ENCODE peak calls at places on chromosomes 6 and 20, in four cellular contexts. N, F, I and T are unnamed samples.

GRCh38 chr20:50009521-50010454 is 27.0 kb downstream of the SNAI1 start:
- DNase-seq in N (no peak), F (no peak), I (no peak), T (no peak)

GRCh38 chr6:35599761-35600658 is 87.3 kb upstream of the TULP1 start:
- DNase-seq in N (no peak), F (no peak), I (no peak), T (no peak)

GRCh38 chr6:105164418-105164817 is 15.4 kb downstream of the POPDC3 start:
- DNase-seq in N (peak), F (no peak), I (no peak), T (peak)

GRCh38 chr6:122649701-122650100 is 39.5 kb downstream of the PKIB start:
- DNase-seq in N (no peak), F (no peak), I (no peak), T (no peak)

GRCh38 chr6:29924731-29925130 is 17.6 kb upstream of the HLA-A start:
- DNase-seq in N (no peak), F (no peak), I (no peak), T (peak)

GRCh38 chr6:2222275-2222842 is 23.0 kb downstream of the GMDS start:
- DNase-seq in N (no peak), F (no peak), I (no peak), T (peak)

GRCh38 chr6:106377061-106377540 is 16.6 kb downstream of the CRYBG1 start:
- DNase-seq in N (no peak), F (no peak), I (no peak), T (no peak)

GRCh38 chr20:1707588-1708449 is 50.2 kb upstream of the SIRPG start:
- DNase-seq in N (no peak), F (no peak), I (no peak), T (peak)

GRCh38 chr20:20466341-20466879 is 98.5 kb downstream of the INSM1 start:
- DNase-seq in N (peak), F (no peak), I (no peak), T (peak)

GRCh38 chr6:82612475-82612874 is 248.9 kb downstream of the TPBG start:
- DNase-seq in N (no peak), F (no peak), I (no peak), T (no peak)

GRCh38 chr6:133368664-133369063 is 127.5 kb downstream of the EYA4 start:
- DNase-seq in N (no peak), F (no peak), I (no peak), T (no peak)

DNA sequence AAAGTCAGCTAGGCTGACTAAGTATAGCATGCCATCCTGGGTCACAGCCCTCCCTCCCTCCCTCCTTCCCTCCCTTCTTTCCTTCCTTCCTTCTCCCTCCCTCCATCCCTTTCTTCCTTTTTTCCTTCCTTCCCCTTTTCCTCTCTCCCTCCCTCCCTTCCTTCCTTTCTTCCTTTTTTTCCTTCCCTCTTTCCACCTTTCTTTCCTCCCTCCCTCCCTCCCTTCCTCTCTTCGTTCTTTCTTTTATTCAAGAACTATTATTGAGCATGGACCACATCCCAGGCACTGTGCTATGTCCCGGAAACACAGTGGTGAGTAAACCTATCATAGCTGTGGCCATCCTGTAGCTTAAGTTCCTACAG is 106.2 kb upstream of the BACH2 start:
- DNase-seq in N (no peak), F (no peak), I (no peak), T (no peak)
- H2BK12ac ChIP-seq in N (no peak), F (no peak), I (no peak), T (no peak)

GRCh38 chr6:37134622-37135191 is 35.2 kb upstream of the PIM1 start:
- DNase-seq in N (peak), F (no peak), I (no peak), T (peak)
- H3K18ac ChIP-seq in N (peak), F (peak), I (no peak), T (peak)

GRCh38 chr20:56831795-56832194 is 202.7 kb downstream of the TFAP2C start:
- DNase-seq in N (no peak), F (no peak), I (no peak), T (no peak)

GRCh38 chr20:56833427-56833826 is 204.3 kb downstream of the TFAP2C start:
- DNase-seq in N (no peak), F (no peak), I (no peak), T (no peak)

GRCh38 chr20:56839222-56839621 is 210.1 kb downstream of the TFAP2C start:
- DNase-seq in N (no peak), F (no peak), I (no peak), T (no peak)

GRCh38 chr20:56839791-56840190 is 210.7 kb downstream of the TFAP2C start:
- DNase-seq in N (no peak), F (no peak), I (no peak), T (no peak)

DNA sequence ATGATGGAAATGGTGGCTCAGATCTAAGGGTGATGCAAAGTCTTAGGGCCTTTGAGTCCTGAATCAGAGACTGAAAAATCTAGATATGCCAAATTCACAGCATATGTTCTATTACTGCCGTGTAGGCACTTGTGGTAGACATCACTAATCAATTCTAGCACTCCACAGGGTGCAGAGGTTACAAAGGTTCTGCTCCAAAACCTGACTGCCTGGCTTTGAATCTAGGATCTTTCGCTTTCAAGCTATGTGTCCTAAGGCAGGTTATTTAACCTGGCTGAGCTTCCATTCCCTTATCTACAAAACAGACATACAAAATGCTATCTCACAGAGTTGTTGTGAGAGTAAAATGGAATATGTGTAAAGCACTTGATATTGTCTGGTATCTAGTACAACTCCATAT is 206.7 kb downstream of the TFAP2C start:
- DNase-seq in N (no peak), F (no peak), I (no peak), T (no peak)
- H2BK5ac ChIP-seq in N (no peak), F (no peak), I (no peak), T (no peak)

GRCh38 chr20:45470939-45471338 is 1.4 kb downstream of the WFDC2 start:
- DNase-seq in N (no peak), F (no peak), I (no peak), T (no peak)
- H2BK12ac ChIP-seq in N (no peak), F (no peak), I (no peak), T (no peak)

GRCh38 chr6:170296746-170297576 is 6.1 kb upstream of the DLL1 start:
- DNase-seq in N (no peak), F (peak), I (no peak), T (no peak)
- H3K18ac ChIP-seq in N (no peak), F (peak), I (peak), T (no peak)

DNA sequence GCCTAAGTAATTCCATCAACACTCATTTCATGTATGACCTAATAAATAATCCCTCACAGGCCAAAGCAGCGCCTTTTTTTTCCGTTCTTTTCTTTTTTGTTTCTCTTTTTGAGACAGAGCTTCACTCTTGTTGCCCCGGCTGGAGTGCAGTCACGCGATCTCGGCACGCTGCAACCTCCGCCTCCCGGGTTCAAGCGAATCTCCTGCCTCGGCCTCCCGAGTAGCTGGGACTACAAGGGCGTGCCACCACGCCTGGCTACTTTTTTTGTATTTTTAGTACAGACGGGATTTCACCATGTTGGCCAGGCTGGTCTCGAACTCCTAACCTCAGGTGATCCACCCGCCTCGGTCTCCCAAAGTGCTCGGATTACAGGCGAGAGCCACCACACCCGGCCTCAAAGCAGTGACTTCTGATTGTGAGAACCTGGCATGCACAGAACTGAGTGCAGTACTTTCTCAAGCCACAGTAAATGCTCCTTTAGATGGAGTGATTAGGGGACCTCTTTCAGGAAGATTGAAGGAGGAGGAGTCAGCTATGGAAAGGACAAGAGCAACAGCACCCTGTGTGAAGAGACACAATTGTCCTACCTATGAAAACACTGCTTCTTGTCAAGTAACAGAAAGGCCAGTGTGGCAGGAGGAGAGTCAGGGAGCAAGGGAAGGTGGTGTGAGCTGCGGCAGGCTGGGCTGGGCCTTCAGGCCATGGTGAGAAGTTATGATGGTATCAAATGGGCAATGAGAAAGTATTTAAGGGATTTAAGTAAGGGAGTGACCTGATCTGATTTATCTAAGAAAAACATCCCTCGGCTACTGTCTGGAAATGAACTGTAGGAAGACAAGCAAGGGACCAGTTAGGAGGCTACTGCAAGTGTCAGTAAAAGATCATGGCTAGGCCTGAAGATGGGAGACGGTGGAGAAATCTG is 1.7 kb upstream of the SCAF8 start:
- DNase-seq in N (peak), F (no peak), I (no peak), T (peak)
- H2BK5ac ChIP-seq in N (no peak), F (no peak), I (no peak), T (peak)

DNA sequence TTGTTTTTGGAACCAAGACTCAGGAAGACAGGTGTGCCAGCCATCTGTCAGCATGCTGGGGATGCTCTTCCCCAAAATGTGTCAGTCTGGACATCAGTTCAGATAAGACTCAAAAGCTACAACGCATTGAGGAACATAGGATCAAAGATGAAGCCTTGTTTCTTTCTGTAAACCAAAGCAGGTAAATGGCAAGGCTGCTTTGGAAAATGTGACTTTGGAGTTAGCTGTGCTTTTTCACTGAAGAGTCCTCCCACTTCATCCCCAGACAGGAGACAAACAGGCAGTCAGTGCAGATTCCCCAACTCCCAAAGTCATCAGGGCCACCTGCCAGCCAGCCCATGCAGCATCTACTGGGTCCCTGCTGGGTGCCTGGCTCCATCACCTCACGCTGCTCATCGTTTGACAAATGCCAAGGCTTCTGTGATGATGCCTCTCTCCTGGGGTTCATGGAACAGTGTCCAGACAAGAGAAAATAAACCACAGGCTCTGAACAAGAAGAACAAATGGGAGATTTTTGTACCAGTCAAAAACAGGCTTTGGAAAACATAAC is 205.0 kb upstream of the BTBD3 start:
- DNase-seq in N (no peak), F (no peak), I (no peak), T (no peak)
- H2BK12ac ChIP-seq in N (no peak), F (no peak), I (no peak), T (peak)

GRCh38 chr6:57040011-57040410 is 6.5 kb upstream of the KIAA1586 start:
- DNase-seq in N (no peak), F (no peak), I (peak), T (no peak)
- H3K18ac ChIP-seq in N (no peak), F (no peak), I (no peak), T (no peak)